ENCODE peak calls at places on chromosomes 13 and 19, in eight cellular contexts. Q is kidney glomerular epithelial cell; H is HTR-8/SVneo; V is heart left ventricle; X is mesenteric fat pad; Y is hypothalamus; T is CD4-positive, alpha-beta T cell; K is T47D. E is an unnamed sample.

GRCh38 chr19:5554828-5555227 is 12.9 kb downstream of the TINCR start:
- DNase-seq in H (no peak), X (no peak), T (no peak), V (no peak), Q (no peak), Y (no peak), K (no peak), E (no peak)

GRCh38 chr13:90968510-90968909 is 379.0 kb upstream of the MIR17HG start:
- DNase-seq in X (no peak), H (peak), V (no peak), K (peak), Y (no peak), T (no peak), Q (peak), E (no peak)

GRCh38 chr13:46761866-46762265 is 35.1 kb downstream of the ESD start:
- DNase-seq in T (no peak), Y (no peak), Q (no peak), V (no peak), H (no peak), K (no peak), X (no peak), E (no peak)

GRCh38 chr19:12867120-12868099 is 13.8 kb downstream of the DNASE2 start:
- DNase-seq in K (no peak), Y (no peak), H (peak), T (peak), V (no peak), X (no peak), Q (peak), E (peak)

GRCh38 chr13:29105779-29106178 is 285.6 kb downstream of the MTUS2 start:
- DNase-seq in H (no peak), X (no peak), T (no peak), Q (no peak), K (peak), Y (no peak), V (no peak), E (no peak)

GRCh38 chr19:14413765-14414171 is 5.4 kb downstream of the DDX39A start:
- DNase-seq in Y (no peak), Q (peak), X (no peak), K (no peak), V (no peak), H (no peak), T (no peak), E (no peak)

GRCh38 chr19:7652061-7652641 is 15.2 kb downstream of the STXBP2 start:
- DNase-seq in T (peak), V (peak), H (peak), K (peak), Q (peak), Y (peak), X (peak), E (peak)

GRCh38 chr13:82947121-82948077 is 934.9 kb downstream of the SLITRK1 start:
- DNase-seq in V (no peak), Q (peak), Y (no peak), H (no peak), X (no peak), T (no peak), K (peak), E (no peak)

GRCh38 chr13:109160887-109161669 is 531.7 kb downstream of the MYO16 start:
- DNase-seq in V (no peak), H (no peak), K (peak), X (no peak), T (no peak), Q (no peak), Y (no peak), E (no peak)

GRCh38 chr19:54638683-54639082 is 8.4 kb downstream of the LILRB1 start:
- DNase-seq in Y (no peak), T (no peak), V (no peak), X (no peak), Q (no peak), K (no peak), H (no peak), E (no peak)

GRCh38 chr13:29886446-29886845 is 36.0 kb upstream of the UBL3 start:
- DNase-seq in H (no peak), V (no peak), Q (no peak), X (no peak), T (no peak), K (no peak), Y (no peak), E (peak)

E was measured in CD8-positive, alpha-beta memory T cell.